ENCODE peak calls at places on chromosomes 13 and 19, in five cellular contexts. S is GM23248, D is fibroblast of lung, O is stomach, X is pancreas. B is an unnamed sample.

GRCh38 chr19:30028992-30029343 is 86.9 kb downstream of the URI1 start:
- DNase-seq in S (no peak), D (no peak), O (no peak), X (no peak), B (no peak)

GRCh38 chr13:93450226-93450625 is 223.6 kb downstream of the GPC6 start:
- DNase-seq in S (peak; percentile 54), D (peak; percentile 71), O (no peak), X (no peak), B (no peak)

GRCh38 chr19:15200575-15201364 is at the start of gene NOTCH3:
- DNase-seq in S (peak; percentile 70), D (no peak), O (no peak), X (no peak), B (no peak)

GRCh38 chr13:32381539-32381938 is 46.4 kb downstream of the N4BP2L1 start:
- DNase-seq in S (peak; percentile 27), D (peak; percentile 61), O (no peak), X (no peak), B (peak; percentile 48)

GRCh38 chr19:44050740-44051653 is 839 bp upstream of the ZNF223 start:
- DNase-seq in S (peak; percentile 41), D (no peak), O (peak; percentile 28), X (no peak), B (peak; percentile 71)

GRCh38 chr19:31285744-31286143 is 63.5 kb downstream of the TSHZ3 start:
- DNase-seq in S (peak; percentile 54), D (peak; percentile 62), O (no peak), X (no peak), B (no peak)

GRCh38 chr13:94384217-94384905 is 95.1 kb downstream of the DCT start:
- DNase-seq in S (no peak), D (no peak), O (no peak), X (no peak), B (no peak)

GRCh38 chr13:112229445-112229844 is 146.7 kb upstream of the SPACA7 start:
- DNase-seq in S (no peak), D (no peak), O (no peak), X (no peak), B (no peak)

GRCh38 chr13:79525458-79525857 is 44.5 kb downstream of the NDFIP2 start:
- DNase-seq in S (no peak), D (no peak), O (no peak), X (no peak), B (no peak)

GRCh38 chr13:99323488-99323887 is 16.3 kb upstream of the GPR183 start:
- DNase-seq in S (peak; percentile 50), D (no peak), O (no peak), X (no peak), B (no peak)

GRCh38 chr19:56114711-56115110 is 6.4 kb downstream of the ZNF787 start:
- DNase-seq in S (no peak), D (no peak), O (no peak), X (no peak), B (no peak)
- H3K4me1 ChIP-seq in S (peaks cover 11% of the 10 kb centered on the region), D (peaks cover 27% of the 10 kb centered on the region), O (peaks cover 94% of the 10 kb centered on the region), X (peaks cover 53% of the 10 kb centered on the region), B (peaks cover 12% of the 10 kb centered on the region)

GRCh38 chr19:18086590-18087138 is at the start of gene IL12RB1:
- DNase-seq in S (no peak), D (no peak), O (peak; percentile 42), X (no peak), B (peak; percentile 72)

GRCh38 chr19:18093439-18094161 is 4.0 kb upstream of the MAST3 start:
- DNase-seq in S (peak; percentile 56), D (peak; percentile 28), O (no peak), X (no peak), B (no peak)

GRCh38 chr19:18091217-18091608 is 4.5 kb upstream of the IL12RB1 start:
- DNase-seq in S (no peak), D (no peak), O (peak; percentile 61), X (peak; percentile 65), B (peak; percentile 68)

GRCh38 chr19:18089726-18090125 is 3.0 kb upstream of the IL12RB1 start:
- DNase-seq in S (no peak), D (no peak), O (no peak), X (no peak), B (no peak)

GRCh38 chr19:18090545-18091216 is 3.9 kb upstream of the IL12RB1 start:
- DNase-seq in S (peak; percentile 46), D (no peak), O (no peak), X (no peak), B (no peak)
- H3K4me1 ChIP-seq in S (no peaks in the 10 kb centered on the region), D (no peaks in the 10 kb centered on the region), O (no peaks in the 10 kb centered on the region), X (no peaks in the 10 kb centered on the region), B (no peaks in the 10 kb centered on the region)

GRCh38 chr19:48330012-48330681 is 4.8 kb downstream of the EMP3 start:
- DNase-seq in S (no peak), D (no peak), O (peak; percentile 86), X (peak; percentile 83), B (peak; percentile 94)

GRCh38 chr19:48333467-48334384 is 8.4 kb downstream of the EMP3 start:
- DNase-seq in S (peak; percentile 98), D (peak; percentile 93), O (peak; percentile 95), X (peak; percentile 89), B (peak; percentile 97)

GRCh38 chr19:48332351-48332661 is 7.0 kb downstream of the EMP3 start:
- DNase-seq in S (no peak), D (no peak), O (no peak), X (no peak), B (no peak)

GRCh38 chr19:48329167-48329891 is 4.0 kb downstream of the EMP3 start:
- DNase-seq in S (peak; percentile 84), D (peak; percentile 47), O (no peak), X (no peak), B (peak; percentile 52)

DNA sequence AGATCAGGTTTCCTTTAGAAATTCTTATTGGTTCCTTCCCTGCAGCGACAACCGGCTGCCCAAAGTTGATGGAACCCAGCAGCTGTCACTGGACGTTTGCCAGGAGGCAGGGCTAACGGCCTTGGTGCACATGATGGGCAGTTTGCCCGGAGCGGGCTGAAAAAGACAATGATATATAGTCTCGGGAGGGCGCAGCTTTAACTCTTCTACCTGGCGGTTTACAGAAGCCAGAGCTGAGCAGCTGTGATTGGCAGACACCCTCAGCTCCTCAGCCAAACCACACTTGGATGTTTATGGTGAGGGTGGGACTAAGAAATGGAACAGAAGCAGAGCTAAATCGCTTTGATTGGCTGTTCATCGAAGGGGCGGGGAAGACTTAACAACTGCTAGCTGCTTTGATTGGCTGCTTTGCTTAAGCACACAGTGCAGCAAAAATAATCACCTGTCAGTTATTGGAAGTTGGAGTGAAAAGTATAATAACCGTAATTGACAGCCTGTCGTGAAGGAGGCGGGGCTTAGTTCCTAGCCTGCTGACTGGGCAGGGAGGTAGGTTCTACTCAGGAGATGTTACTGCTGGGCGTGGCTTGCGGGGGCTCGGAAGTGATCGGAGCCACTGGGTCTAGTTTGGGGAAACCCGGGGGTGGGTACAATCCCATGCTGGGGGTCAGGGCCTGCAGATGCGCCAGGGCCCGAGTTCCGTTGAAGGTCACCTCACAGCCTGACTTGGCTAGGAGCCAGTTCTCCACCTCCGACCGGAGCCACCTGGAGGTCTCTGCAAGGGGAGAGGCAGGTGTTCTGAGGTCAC is 7.5 kb downstream of the EMP3 start:
- DNase-seq in S (peak; percentile 96), D (peak; percentile 99), O (peak; percentile 93), X (peak; percentile 93), B (peak; percentile 100)
- H3K4me1 ChIP-seq in S (peaks cover 27% of the 10 kb centered on the region), D (peaks cover 22% of the 10 kb centered on the region), O (peaks cover 36% of the 10 kb centered on the region), X (no peaks in the 10 kb centered on the region), B (peaks cover 2% of the 10 kb centered on the region)

GRCh38 chr19:2126879-2127518 is 24.4 kb downstream of the AP3D1 start:
- DNase-seq in S (no peak), D (no peak), O (no peak), X (no peak), B (no peak)
- H3K4me1 ChIP-seq in S (no peaks in the 10 kb centered on the region), D (no peaks in the 10 kb centered on the region), O (no peaks in the 10 kb centered on the region), X (no peaks in the 10 kb centered on the region), B (no peaks in the 10 kb centered on the region)

DNA sequence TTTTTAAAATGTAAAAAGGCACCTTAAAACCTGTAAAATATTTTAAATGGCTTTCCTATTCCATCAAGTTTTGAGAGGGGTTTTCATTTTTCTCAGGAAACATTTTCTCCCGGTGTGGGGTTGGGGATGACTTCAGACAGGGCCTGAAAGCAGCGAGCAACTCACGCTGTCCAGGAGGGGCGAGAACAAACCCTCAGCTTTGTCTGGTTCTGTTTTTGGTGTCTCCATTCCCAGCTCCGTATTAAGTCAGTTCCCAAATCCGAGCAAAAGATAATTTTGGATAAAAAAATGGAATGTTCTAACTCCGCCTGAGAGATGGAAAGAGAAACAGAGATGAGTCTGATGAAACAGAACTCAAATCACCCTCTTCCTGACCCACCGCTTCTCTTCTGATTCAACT is 38.5 kb downstream of the RFX2 start:
- DNase-seq in S (peak; percentile 46), D (no peak), O (no peak), X (no peak), B (no peak)
- H3K4me1 ChIP-seq in S (peaks cover 37% of the 10 kb centered on the region), D (peaks cover 19% of the 10 kb centered on the region), O (peaks cover 16% of the 10 kb centered on the region), X (no peaks in the 10 kb centered on the region), B (no peaks in the 10 kb centered on the region)

GRCh38 chr19:42113641-42114348 is 18.5 kb downstream of the POU2F2 start:
- DNase-seq in S (peak; percentile 98), D (peak; percentile 87), O (no peak), X (no peak), B (no peak)
- H3K4me1 ChIP-seq in S (peaks cover 50% of the 10 kb centered on the region), D (peaks cover 35% of the 10 kb centered on the region), O (no peaks in the 10 kb centered on the region), X (peaks cover 14% of the 10 kb centered on the region), B (no peaks in the 10 kb centered on the region)

GRCh38 chr13:114162533-114162922 is 16.5 kb upstream of the CFAP97D2 start:
- DNase-seq in S (no peak), D (no peak), O (no peak), X (no peak), B (no peak)
- H3K4me1 ChIP-seq in S (peaks cover 8% of the 10 kb centered on the region), D (peaks cover 2% of the 10 kb centered on the region), O (peaks cover 23% of the 10 kb centered on the region), X (no peaks in the 10 kb centered on the region), B (no peaks in the 10 kb centered on the region)

GRCh38 chr19:5966941-5967340 is 11.0 kb downstream of the RANBP3 start:
- DNase-seq in S (no peak), D (no peak), O (no peak), X (no peak), B (no peak)
- H3K4me1 ChIP-seq in S (peaks cover 36% of the 10 kb centered on the region), D (peaks cover 42% of the 10 kb centered on the region), O (peaks cover 78% of the 10 kb centered on the region), X (peaks cover 61% of the 10 kb centered on the region), B (peaks cover 10% of the 10 kb centered on the region)

GRCh38 chr19:38700350-38700932 is 43.8 kb downstream of the CAPN12 start:
- DNase-seq in S (no peak), D (no peak), O (no peak), X (no peak), B (peak; percentile 65)
- H3K4me1 ChIP-seq in S (no peaks in the 10 kb centered on the region), D (peaks cover 21% of the 10 kb centered on the region), O (peaks cover 77% of the 10 kb centered on the region), X (no peaks in the 10 kb centered on the region), B (peaks cover 24% of the 10 kb centered on the region)